ENCODE peak calls at places on chromosomes 1 and 21, in four cellular contexts. N is GM23248, R is AG08396, C is mucosa of gallbladder. Z is an unnamed sample.

GRCh38 chr1:43241352-43241953 is 28.3 kb upstream of the TMEM125 start:
- DNase-seq in N (peak; percentile 53), R (peak; percentile 26), C (no peak), Z (no peak)

GRCh38 chr1:156807627-156808026 is 9.0 kb downstream of the SH2D2A start:
- DNase-seq in N (no peak), R (no peak), C (no peak), Z (no peak)

GRCh38 chr1:234726359-234726836 is 116.4 kb upstream of the IRF2BP2 start:
- DNase-seq in N (no peak), R (no peak), C (no peak), Z (no peak)

GRCh38 chr21:45110873-45111624 is 36.7 kb downstream of the ADARB1 start:
- DNase-seq in N (no peak), R (no peak), C (no peak), Z (no peak)

GRCh38 chr1:9280015-9280860 is 12.5 kb upstream of the SPSB1 start:
- DNase-seq in N (peak; percentile 99), R (peak; percentile 97), C (no peak), Z (peak; percentile 73)

GRCh38 chr1:25692560-25692959 is 76.0 kb downstream of the MAN1C1 start:
- DNase-seq in N (no peak), R (no peak), C (no peak), Z (no peak)

GRCh38 chr1:97331165-97331564 is 589.7 kb downstream of the DPYD start:
- DNase-seq in N (no peak), R (no peak), C (no peak), Z (no peak)

GRCh38 chr21:29741761-29742160 is 198.0 kb downstream of the GRIK1 start:
- DNase-seq in N (no peak), R (no peak), C (no peak), Z (no peak)

GRCh38 chr21:38402291-38402690 is 96.0 kb downstream of the ERG start:
- DNase-seq in N (no peak), R (no peak), C (no peak), Z (no peak)

GRCh38 chr1:216447898-216448568 is 24.8 kb upstream of the USH2A start:
- DNase-seq in N (no peak), R (no peak), C (no peak), Z (no peak)

GRCh38 chr1:164771568-164772350 is 212.8 kb downstream of the PBX1 start:
- DNase-seq in N (peak; percentile 76), R (no peak), C (no peak), Z (no peak)

GRCh38 chr21:33478858-33479678 is 706 bp downstream of the TMEM50B start:
- DNase-seq in N (peak; percentile 75), R (peak; percentile 71), C (peak; percentile 26), Z (peak; percentile 56)

GRCh38 chr1:158687037-158687436 is 522 bp upstream of the SPTA1 start:
- DNase-seq in N (no peak), R (no peak), C (no peak), Z (no peak)

GRCh38 chr1:183385746-183386145 is 32.4 kb downstream of the NMNAT2 start:
- DNase-seq in N (peak; percentile 13), R (no peak), C (no peak), Z (no peak)

GRCh38 chr1:94792473-94792875 is 27.7 kb upstream of the SLC44A3 start:
- DNase-seq in N (peak; percentile 88), R (no peak), C (no peak), Z (no peak)

GRCh38 chr1:167617100-167617949 is 12.7 kb upstream of the RCSD1 start:
- DNase-seq in N (peak; percentile 54), R (no peak), C (no peak), Z (peak; percentile 30)

GRCh38 chr1:71298633-71299032 is 217.8 kb upstream of the ZRANB2 start:
- DNase-seq in N (peak; percentile 54), R (no peak), C (no peak), Z (no peak)

GRCh38 chr1:157994704-157995540 is 1.5 kb downstream of the KIRREL1 start:
- DNase-seq in N (peak; percentile 77), R (peak; percentile 60), C (no peak), Z (no peak)

GRCh38 chr1:71967670-71968069 is 314.7 kb downstream of the NEGR1 start:
- DNase-seq in N (no peak), R (no peak), C (no peak), Z (no peak)

GRCh38 chr1:18473195-18473815 is 7.4 kb upstream of the KLHDC7A start:
- DNase-seq in N (no peak), R (no peak), C (no peak), Z (no peak)

GRCh38 chr21:36035381-36035791 is 24.9 kb downstream of the SETD4 start:
- DNase-seq in N (no peak), R (no peak), C (peak; percentile 41), Z (no peak)

GRCh38 chr1:221286399-221286798 is 407.2 kb downstream of the HLX start:
- DNase-seq in N (no peak), R (no peak), C (no peak), Z (no peak)

GRCh38 chr1:28751315-28752056 is 14.7 kb downstream of the YTHDF2 start:
- DNase-seq in N (peak; percentile 79), R (peak; percentile 37), C (no peak), Z (no peak)

GRCh38 chr1:170692866-170693575 is 29.1 kb downstream of the PRRX1 start:
- DNase-seq in N (peak; percentile 84), R (peak; percentile 31), C (no peak), Z (no peak)